ENCODE peak calls at places on chromosomes 16 and 17, in nine cellular contexts. O is A549, Z is body of pancreas, A is MM.1S, X is left ventricle myocardium inferior, B is omental fat pad, L is glutamatergic neuron, E is GM12878, M is tibial artery. I is an unnamed sample.

GRCh38 chr16:86410529-86410928 is 99.8 kb upstream of the FOXF1 start:
- DNase-seq in E (no peak), O (no peak), L (no peak), M (no peak), B (no peak), A (no peak), Z (no peak), X (no peak), I (no peak)

GRCh38 chr16:57565461-57565860 is 23.0 kb downstream of the ADGRG5 start:
- DNase-seq in M (no peak), L (no peak), Z (no peak), A (no peak), B (peak), X (no peak), O (no peak), E (no peak), I (no peak)

GRCh38 chr17:4771519-4772234 is at the start of gene TM4SF5:
- DNase-seq in E (no peak), X (no peak), Z (peak), M (no peak), L (no peak), O (no peak), B (no peak), A (no peak), I (no peak)

GRCh38 chr17:28827672-28828071 is 14.9 kb downstream of the FAM222B start:
- DNase-seq in O (no peak), L (no peak), B (no peak), M (no peak), A (no peak), Z (no peak), X (no peak), E (no peak), I (no peak)

GRCh38 chr17:50865060-50865867 is 890 bp downstream of the TOB1 start:
- DNase-seq in M (peak), E (no peak), Z (peak), L (peak), X (peak), B (no peak), O (no peak), A (peak), I (peak)

GRCh38 chr16:89018605-89019158 is 41.7 kb upstream of the CBFA2T3 start:
- DNase-seq in O (no peak), X (peak), M (peak), B (no peak), A (no peak), L (no peak), Z (no peak), E (no peak), I (no peak)

GRCh38 chr16:73122604-73123386 is 74.9 kb upstream of the ZFHX3 start:
- DNase-seq in X (peak), B (no peak), Z (no peak), E (no peak), L (no peak), O (no peak), A (no peak), M (peak), I (no peak)

GRCh38 chr17:21843318-21843865 is 151.1 kb downstream of the KCNJ18 start:
- DNase-seq in E (no peak), L (no peak), X (no peak), M (no peak), B (no peak), Z (no peak), O (no peak), A (no peak), I (no peak)

GRCh38 chr17:40960144-40960543 is 6.6 kb downstream of the KRT39 start:
- DNase-seq in M (no peak), L (no peak), A (no peak), X (no peak), O (no peak), E (no peak), Z (peak), B (no peak), I (no peak)

GRCh38 chr16:88534731-88535141 is 35.5 kb upstream of the ZC3H18 start:
- DNase-seq in A (no peak), Z (no peak), M (no peak), L (peak), X (peak), O (peak), E (no peak), B (no peak), I (no peak)

GRCh38 chr17:10772425-10773380 is 31.2 kb downstream of the TMEM238L start:
- DNase-seq in B (no peak), Z (peak), X (no peak), A (peak), O (no peak), M (peak), E (no peak), L (peak), I (peak)

GRCh38 chr16:5366126-5366525 is 268.5 kb upstream of the EEF2KMT start:
- DNase-seq in O (no peak), X (no peak), E (no peak), M (no peak), B (no peak), Z (no peak), A (no peak), L (no peak), I (no peak)

GRCh38 chr17:65346166-65346565 is 209.0 kb downstream of the RGS9 start:
- DNase-seq in L (no peak), A (no peak), Z (no peak), E (no peak), O (no peak), X (no peak), B (no peak), M (no peak), I (no peak)

GRCh38 chr16:84742561-84743200 is 42.9 kb downstream of the USP10 start:
- DNase-seq in B (no peak), O (no peak), A (no peak), M (no peak), E (no peak), X (no peak), L (peak), Z (no peak), I (no peak)

GRCh38 chr16:11909653-11910551 is 5.9 kb downstream of the GSPT1 start:
- DNase-seq in Z (no peak), L (no peak), A (no peak), X (no peak), E (no peak), O (no peak), M (no peak), B (no peak), I (no peak)

GRCh38 chr17:60006160-60006559 is 41.6 kb upstream of the RNFT1 start:
- DNase-seq in B (no peak), Z (no peak), L (no peak), X (no peak), E (no peak), M (no peak), O (no peak), A (no peak), I (no peak)

GRCh38 chr16:3980311-3981111 is 100.0 kb upstream of the CREBBP start:
- DNase-seq in A (no peak), Z (no peak), M (no peak), O (no peak), E (no peak), B (no peak), L (no peak), X (no peak), I (no peak)

GRCh38 chr17:3552916-3553315 is 4.7 kb downstream of the TRPV3 start:
- DNase-seq in M (no peak), B (no peak), L (no peak), E (no peak), X (no peak), O (no peak), Z (no peak), A (no peak), I (no peak)

GRCh38 chr17:31740611-31741082 is 118.4 kb downstream of the COPRS start:
- DNase-seq in E (no peak), O (no peak), A (no peak), M (peak), L (no peak), X (no peak), B (no peak), Z (no peak), I (no peak)

GRCh38 chr16:84449156-84450140 is 55.0 kb downstream of the MEAK7 start:
- DNase-seq in X (no peak), Z (peak), L (no peak), M (peak), A (no peak), E (no peak), B (peak), O (no peak), I (no peak)

GRCh38 chr16:10009691-10010090 is 172.5 kb downstream of the GRIN2A start:
- DNase-seq in L (no peak), O (no peak), M (no peak), B (no peak), Z (no peak), A (peak), X (no peak), E (no peak), I (no peak)

GRCh38 chr17:78925662-78926555 is 722 bp upstream of the TIMP2 start:
- DNase-seq in Z (peak), X (peak), A (no peak), M (peak), L (no peak), E (no peak), B (no peak), O (no peak), I (peak)

GRCh38 chr17:34252138-34252889 is 2.8 kb upstream of the CCL2 start:
- DNase-seq in M (peak), X (peak), O (peak), A (no peak), B (peak), L (no peak), E (peak), Z (peak), I (no peak)

GRCh38 chr17:64781394-64781793 is 119.3 kb upstream of the SMURF2 start:
- DNase-seq in E (no peak), Z (peak), M (peak), O (no peak), B (no peak), A (peak), L (no peak), X (peak), I (peak)

GRCh38 chr16:85898521-85899442 is at the start of gene IRF8:
- DNase-seq in Z (peak), M (peak), E (peak), L (peak), O (no peak), B (no peak), A (no peak), X (peak), I (peak)

GRCh38 chr16:3021449-3022207 is 1.5 kb downstream of the TNFRSF12A start:
- DNase-seq in L (peak), A (no peak), Z (peak), M (peak), X (peak), B (peak), E (no peak), O (peak), I (peak)

GRCh38 chr17:34997355-34997862 is 17.1 kb downstream of the LIG3 start:
- DNase-seq in M (peak), L (no peak), Z (peak), O (no peak), E (no peak), B (no peak), X (no peak), A (no peak), I (no peak)

GRCh38 chr17:32671891-32672290 is 185.1 kb downstream of the CDK5R1 start:
- DNase-seq in Z (peak), B (peak), O (no peak), X (peak), E (no peak), A (no peak), M (peak), L (no peak), I (no peak)

GRCh38 chr17:79947351-79948031 is 88.2 kb downstream of the TBC1D16 start:
- DNase-seq in B (no peak), X (peak), A (no peak), E (no peak), L (no peak), M (peak), O (no peak), Z (no peak), I (no peak)

GRCh38 chr17:47189732-47190621 is 882 bp upstream of the CDC27 start:
- DNase-seq in M (no peak), A (no peak), O (no peak), X (no peak), Z (no peak), E (no peak), L (no peak), B (no peak), I (no peak)

GRCh38 chr16:2715519-2715918 is 4.5 kb downstream of the PRSS27 start:
- DNase-seq in X (peak), A (peak), Z (peak), E (no peak), B (peak), O (no peak), M (peak), L (no peak), I (peak)

GRCh38 chr16:67199011-67199807 is at the start of gene ELMO3:
- DNase-seq in M (no peak), B (no peak), A (no peak), X (no peak), L (peak), O (no peak), Z (peak), E (no peak), I (peak)
- TF ChIP-seq CTCF in M (no peak), B (no peak), A (no peak), X (peak), L (peak), O (no peak), Z (peak), E (no peak), I (peak)

GRCh38 chr16:81932668-81933067 is 78.6 kb downstream of the SDR42E1 start:
- DNase-seq in L (no peak), X (no peak), E (no peak), A (no peak), B (no peak), M (peak), O (no peak), Z (no peak), I (no peak)
- TF ChIP-seq CTCF in L (no peak), X (no peak), E (no peak), A (no peak), B (no peak), M (no peak), O (no peak), Z (no peak), I (no peak)

GRCh38 chr16:65576631-65577030 is 454.8 kb upstream of the CDH11 start:
- DNase-seq in Z (no peak), A (no peak), M (no peak), O (no peak), L (no peak), E (no peak), X (no peak), B (no peak), I (peak)
- TF ChIP-seq CTCF in Z (no peak), A (no peak), M (no peak), O (no peak), L (no peak), E (no peak), X (peak), B (no peak), I (no peak)

GRCh38 chr17:2184993-2185931 is 118.3 kb downstream of the SMG6 start:
- DNase-seq in O (no peak), A (no peak), X (no peak), L (no peak), E (no peak), M (no peak), Z (no peak), B (no peak), I (no peak)
- TF ChIP-seq CTCF in O (no peak), A (no peak), X (no peak), L (no peak), E (no peak), M (no peak), Z (no peak), B (no peak), I (no peak)

GRCh38 chr17:17313350-17313991 is 10.3 kb downstream of the NT5M start:
- DNase-seq in Z (peak), A (peak), E (no peak), L (peak), M (peak), B (no peak), X (peak), O (peak), I (peak)
- TF ChIP-seq CTCF in Z (peak), A (peak), E (peak), L (no peak), M (peak), B (no peak), X (peak), O (peak), I (no peak)

GRCh38 chr16:35908942-35909341 is 2449.5 kb downstream of the TP53TG3F start:
- DNase-seq in B (no peak), E (no peak), L (no peak), M (no peak), A (no peak), X (no peak), O (no peak), Z (no peak), I (no peak)
- TF ChIP-seq CTCF in B (no peak), E (peak), L (no peak), M (no peak), A (peak), X (no peak), O (no peak), Z (no peak), I (no peak)